ENCODE peak calls at places on chromosomes 12 and 14, in five cellular contexts. V, R, P, G and O are unnamed samples.

GRCh38 chr12:132953771-132954170 is 2.3 kb downstream of the ZNF605 start:
- DNase-seq in V (no peak), R (no peak), P (no peak), G (no peak), O (no peak)

GRCh38 chr14:102900631-102901571 is 21.6 kb upstream of the AMN start:
- DNase-seq in V (no peak), R (no peak), P (no peak), G (no peak), O (peak)

GRCh38 chr12:4855121-4855924 is 54.4 kb upstream of the KCNA1 start:
- DNase-seq in V (peak), R (peak), P (peak), G (peak), O (peak)

GRCh38 chr12:41557081-41557480 is 369.0 kb downstream of the PDZRN4 start:
- DNase-seq in V (no peak), R (no peak), P (no peak), G (no peak), O (no peak)

GRCh38 chr12:69024413-69024812 is 91.4 kb upstream of the CPM start:
- DNase-seq in V (no peak), R (peak), P (no peak), G (no peak), O (no peak)

GRCh38 chr12:4763549-4763948 is 43.3 kb downstream of the GALNT8 start:
- DNase-seq in V (peak), R (peak), P (peak), G (no peak), O (peak)

GRCh38 chr12:83092101-83092500 is 405.4 kb downstream of the TMTC2 start:
- DNase-seq in V (no peak), R (no peak), P (no peak), G (no peak), O (no peak)

GRCh38 chr12:116368196-116369194 is 91.0 kb upstream of the MED13L start:
- DNase-seq in V (no peak), R (peak), P (no peak), G (no peak), O (no peak)

GRCh38 chr14:104634886-104635570 is 30.5 kb upstream of the TMEM179 start:
- DNase-seq in V (no peak), R (no peak), P (no peak), G (no peak), O (peak)

GRCh38 chr12:131436922-131437705 is 273.8 kb upstream of the SFSWAP start:
- DNase-seq in V (no peak), R (no peak), P (no peak), G (no peak), O (no peak)

GRCh38 chr12:30594509-30594908 is 101.2 kb downstream of the IPO8 start:
- DNase-seq in V (no peak), R (no peak), P (no peak), G (no peak), O (no peak)

GRCh38 chr12:109818900-109819500 is 14.2 kb downstream of the TRPV4 start:
- DNase-seq in V (no peak), R (no peak), P (peak), G (no peak), O (no peak)

GRCh38 chr12:13142747-13143146 is 39.3 kb upstream of the GSG1 start:
- DNase-seq in V (no peak), R (no peak), P (no peak), G (no peak), O (no peak)

GRCh38 chr12:65885716-65886115 is 61.4 kb downstream of the HMGA2 start:
- DNase-seq in V (no peak), R (no peak), P (no peak), G (no peak), O (no peak)

GRCh38 chr14:99265571-99265970 is 6.4 kb downstream of the BCL11B start:
- DNase-seq in V (no peak), R (no peak), P (no peak), G (no peak), O (no peak)

GRCh38 chr14:99266181-99267178 is 5.5 kb downstream of the BCL11B start:
- DNase-seq in V (peak), R (peak), P (peak), G (no peak), O (peak)

GRCh38 chr14:99268776-99269510 is 3.1 kb downstream of the BCL11B start:
- DNase-seq in V (no peak), R (no peak), P (no peak), G (no peak), O (no peak)

GRCh38 chr14:99270491-99271287 is 1.3 kb downstream of the BCL11B start:
- DNase-seq in V (no peak), R (no peak), P (no peak), G (no peak), O (peak)

GRCh38 chr14:99267871-99268775 is 3.9 kb downstream of the BCL11B start:
- DNase-seq in V (no peak), R (no peak), P (no peak), G (no peak), O (no peak)
- H3K4me2 ChIP-seq in V (no peak), R (no peak), P (no peak), G (no peak), O (no peak)

DNA sequence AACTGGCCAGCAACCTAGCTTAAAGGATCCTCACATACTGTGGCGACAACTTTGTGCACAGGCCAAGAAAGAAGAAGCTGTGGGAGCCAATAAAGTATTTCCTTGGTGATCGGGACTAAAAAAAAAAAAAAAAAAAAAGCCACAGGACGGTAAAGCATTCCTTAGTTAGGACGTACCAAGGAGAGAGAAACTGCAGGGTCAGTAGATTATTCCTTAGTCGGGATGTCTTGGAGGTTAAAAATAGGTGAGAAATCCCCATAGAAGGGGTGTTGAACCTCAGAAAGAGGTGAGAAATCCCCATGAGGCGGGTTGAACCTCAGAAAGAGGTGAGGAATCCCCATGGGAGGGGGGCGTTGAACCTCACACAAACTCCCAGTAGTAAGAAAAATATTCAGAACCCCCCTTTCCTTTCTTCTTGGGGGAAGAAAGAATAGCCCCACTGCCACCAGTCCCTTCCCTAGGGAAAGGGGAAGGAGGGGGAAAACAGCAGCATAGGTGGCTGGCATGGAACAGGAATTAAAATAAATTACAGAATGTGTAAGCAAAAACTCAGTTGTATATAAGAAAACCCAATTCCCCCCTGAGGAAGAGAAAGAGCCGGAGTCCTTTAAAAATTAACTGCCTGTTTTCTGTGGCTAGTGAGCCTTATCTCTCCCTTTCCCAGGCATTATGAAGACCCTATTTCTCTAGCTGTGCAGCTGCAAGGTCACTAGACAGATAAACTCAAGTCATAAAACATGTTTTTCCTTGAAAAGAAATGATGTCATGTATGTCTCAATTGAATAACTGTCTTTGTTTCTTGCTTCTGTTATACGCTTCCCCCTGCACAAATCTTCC is 26.8 kb downstream of the KLRK1 start:
- DNase-seq in V (no peak), R (no peak), P (no peak), G (peak), O (no peak)
- TF ChIP-seq RCOR1 in V (no peak), R (no peak), P (no peak), G (no peak), O (no peak)

GRCh38 chr14:82528011-82528410 is 994.4 kb upstream of the SEL1L start:
- DNase-seq in V (no peak), R (no peak), P (no peak), G (no peak), O (no peak)
- H3K4me2 ChIP-seq in V (no peak), R (no peak), P (no peak), G (no peak), O (no peak)

DNA sequence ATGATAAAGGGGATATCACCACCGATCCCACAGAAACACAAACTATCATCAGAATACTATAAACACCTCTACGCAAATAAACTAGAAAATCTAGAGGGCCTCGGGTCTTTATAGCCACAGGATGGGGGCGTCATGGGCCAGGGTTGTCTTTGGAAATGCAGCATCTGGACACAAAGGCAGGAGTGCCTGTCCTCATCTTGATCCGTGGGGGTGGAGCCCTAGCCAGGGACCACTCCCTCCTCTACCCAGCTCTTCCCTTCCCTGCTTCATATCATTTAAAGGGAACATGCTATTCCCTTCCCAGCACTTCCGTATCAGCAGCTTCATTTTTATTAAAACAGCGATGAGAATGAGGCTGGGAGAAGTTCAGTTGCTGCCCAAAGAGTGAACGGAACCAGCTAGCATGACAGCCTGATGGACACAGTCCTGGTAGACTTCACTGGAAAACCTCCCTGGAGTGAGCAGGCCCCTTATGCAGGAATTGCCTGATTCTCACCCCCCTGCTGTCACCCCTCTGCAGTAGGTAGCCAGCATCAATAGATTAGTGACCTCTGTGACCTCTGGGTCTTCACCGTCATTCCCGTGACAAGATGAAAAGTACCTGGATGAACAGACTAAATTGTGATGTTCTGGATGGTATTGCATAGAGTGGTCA is 251.4 kb upstream of the RGS6 start:
- DNase-seq in V (no peak), R (no peak), P (no peak), G (no peak), O (no peak)
- TF ChIP-seq RCOR1 in V (no peak), R (no peak), P (no peak), G (no peak), O (no peak)

DNA sequence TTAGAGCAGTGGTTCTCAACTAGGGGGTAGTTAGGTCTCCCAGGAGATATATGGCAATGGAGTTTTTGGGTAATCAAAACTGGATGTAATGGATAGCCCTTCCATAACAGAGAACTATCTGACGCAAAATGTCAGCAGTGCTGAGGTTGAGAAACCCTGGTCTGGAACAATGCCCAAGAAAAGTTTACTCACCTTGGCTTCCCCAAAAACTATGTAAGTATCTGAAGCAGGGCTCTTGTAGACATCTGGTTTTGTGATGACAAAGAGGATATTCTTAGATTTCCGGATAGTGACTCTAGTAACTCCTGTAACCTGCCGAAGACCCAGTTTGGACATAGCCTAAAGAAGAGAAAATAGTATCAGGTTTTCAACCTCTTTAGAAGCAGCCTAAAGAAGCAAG is 11.8 kb downstream of the NACA start:
- DNase-seq in V (no peak), R (no peak), P (no peak), G (no peak), O (no peak)
- H3K4me2 ChIP-seq in V (no peak), R (no peak), P (no peak), G (no peak), O (no peak)

DNA sequence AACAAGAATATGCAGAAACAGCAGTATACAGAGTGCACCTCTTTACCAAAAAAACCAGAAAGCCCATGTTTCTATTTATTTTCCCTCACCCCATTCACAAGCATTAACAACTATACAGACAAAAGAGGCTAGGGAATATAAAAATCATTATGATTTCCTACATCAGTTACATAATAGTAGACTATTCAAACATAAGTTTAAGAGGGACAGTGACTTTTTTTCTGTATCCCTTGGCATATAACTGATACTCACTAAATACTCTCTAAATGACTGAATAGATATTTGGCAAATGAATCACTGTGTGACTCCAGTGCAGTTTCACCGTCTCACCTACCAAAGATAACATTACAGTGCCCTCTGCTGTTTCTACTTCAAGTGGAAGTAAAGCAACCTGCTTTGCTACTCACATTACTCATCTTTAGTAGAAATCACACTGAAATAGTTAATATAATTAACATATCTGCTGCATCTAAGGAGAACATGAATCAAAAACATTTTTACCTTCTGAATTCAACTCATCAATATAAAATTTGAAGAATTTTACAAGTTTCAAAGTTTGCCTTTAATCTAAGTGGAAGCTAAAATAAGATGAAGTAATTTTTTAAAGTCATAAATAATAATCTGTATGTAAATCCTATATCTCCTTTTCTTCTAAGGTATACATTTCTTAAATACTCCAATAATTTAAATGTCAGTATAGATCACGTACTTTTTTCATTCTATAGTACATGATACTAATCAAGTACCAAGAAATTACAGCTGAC is 103.8 kb downstream of the OSBPL8 start:
- DNase-seq in V (peak), R (peak), P (peak), G (peak), O (peak)
- TF ChIP-seq RCOR1 in V (no peak), R (no peak), P (no peak), G (no peak), O (no peak)

GRCh38 chr12:111314949-111315539 is 53.9 kb downstream of the PHETA1 start:
- DNase-seq in V (no peak), R (no peak), P (no peak), G (no peak), O (no peak)
- H3K4me2 ChIP-seq in V (no peak), R (no peak), P (no peak), G (no peak), O (no peak)

GRCh38 chr12:1122803-1123202 is 131.8 kb downstream of the ERC1 start:
- DNase-seq in V (peak), R (no peak), P (no peak), G (no peak), O (peak)
- TF ChIP-seq RCOR1 in V (no peak), R (no peak), P (no peak), G (no peak), O (no peak)

DNA sequence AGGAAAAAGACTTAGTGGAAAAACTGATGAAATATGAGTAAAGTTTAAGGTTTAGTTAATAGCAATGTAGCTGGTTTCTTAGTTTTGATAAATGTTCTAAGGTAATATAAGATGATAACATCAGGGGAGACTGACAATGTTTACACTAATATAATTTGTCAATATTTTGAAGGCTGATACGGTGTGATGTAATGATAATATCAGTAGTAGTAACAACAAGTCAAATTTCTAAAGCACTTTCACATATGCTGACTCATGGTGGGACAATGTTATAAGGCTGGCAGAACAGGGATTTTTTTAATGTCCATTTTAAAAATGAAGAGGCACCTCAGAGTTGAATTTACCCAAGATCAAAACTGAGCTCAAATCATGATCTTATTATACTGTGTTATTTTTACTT is 2.5 kb upstream of the FLRT2 start:
- DNase-seq in V (no peak), R (no peak), P (no peak), G (no peak), O (no peak)
- H3K4me2 ChIP-seq in V (no peak), R (peak), P (no peak), G (no peak), O (peak)